ENCODE peak calls at places on chromosomes 7 and 10, in five cellular contexts. Q is right cardiac atrium; F is pancreas; E is hepatocyte; H is CD8-positive, alpha-beta T cell. V is an unnamed sample.

GRCh38 chr7:116194115-116194514 is 16.2 kb upstream of the TES start:
- DNase-seq in Q (no peak), F (no peak), E (no peak), H (no peak), V (no peak)

GRCh38 chr7:117283779-117284178 is 39.1 kb downstream of the WNT2 start:
- DNase-seq in Q (no peak), F (no peak), E (no peak), H (no peak), V (no peak)

GRCh38 chr10:25725917-25726716 is 207.9 kb upstream of the MYO3A start:
- DNase-seq in Q (no peak), F (no peak), E (peak; percentile 79), H (no peak), V (no peak)

GRCh38 chr7:148611692-148612091 is 21.1 kb downstream of the C7orf33 start:
- DNase-seq in Q (no peak), F (no peak), E (no peak), H (no peak), V (no peak)

GRCh38 chr10:31678139-31678536 is 250.5 kb downstream of the ARHGAP12 start:
- DNase-seq in Q (peak; percentile 66), F (no peak), E (no peak), H (no peak), V (no peak)

GRCh38 chr7:11831383-11831726 is 643 bp downstream of the THSD7A start:
- DNase-seq in Q (no peak), F (no peak), E (no peak), H (no peak), V (no peak)

GRCh38 chr7:17099083-17099973 is 199.1 kb upstream of the AHR start:
- DNase-seq in Q (peak; percentile 42), F (peak; percentile 58), E (peak; percentile 74), H (no peak), V (peak; percentile 66)

GRCh38 chr10:50470798-50471582 is 152.8 kb downstream of the SGMS1 start:
- DNase-seq in Q (no peak), F (no peak), E (peak; percentile 8), H (no peak), V (no peak)

GRCh38 chr10:115082521-115082920 is 10.6 kb upstream of the ATRNL1 start:
- DNase-seq in Q (no peak), F (no peak), E (no peak), H (no peak), V (no peak)

DNA sequence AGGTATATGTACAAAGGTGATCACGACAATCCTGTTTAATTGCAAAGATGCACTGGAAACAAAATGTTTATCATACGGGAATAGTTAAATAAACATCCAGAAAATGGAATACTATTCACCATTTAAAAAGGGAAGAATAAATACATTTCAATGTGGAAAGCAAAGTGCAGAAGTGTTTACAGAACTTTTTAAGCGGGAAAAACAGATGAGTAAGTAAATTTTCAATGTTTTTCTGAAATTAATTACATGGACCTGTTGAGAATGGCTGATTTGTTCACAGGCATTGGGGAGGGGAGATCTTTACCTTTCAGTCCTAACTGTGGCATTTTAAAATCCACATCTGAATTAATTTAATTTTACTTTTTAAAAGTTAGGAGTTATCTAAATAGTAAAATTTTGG is 7.1 kb downstream of the MTPN start:
- DNase-seq in Q (no peak), F (no peak), E (no peak), H (no peak), V (no peak)
- H3K4me1 ChIP-seq in Q (peaks cover 4% of the 10 kb centered on the region), F (no peaks in the 10 kb centered on the region), E (peaks cover 1% of the 10 kb centered on the region), H (peaks cover 58% of the 10 kb centered on the region), V (peaks cover 54% of the 10 kb centered on the region)

GRCh38 chr10:122477436-122477835 is 16.1 kb downstream of the HTRA1 start:
- DNase-seq in Q (no peak), F (peak; percentile 24), E (no peak), H (no peak), V (no peak)
- H3K4me1 ChIP-seq in Q (peaks cover 13% of the 10 kb centered on the region), F (no peaks in the 10 kb centered on the region), E (peaks cover 25% of the 10 kb centered on the region), H (peaks cover 8% of the 10 kb centered on the region), V (peaks cover 28% of the 10 kb centered on the region)

GRCh38 chr10:79350407-79351154 is 3.3 kb downstream of the PPIF start:
- DNase-seq in Q (no peak), F (no peak), E (no peak), H (no peak), V (no peak)
- H3K4me1 ChIP-seq in Q (peaks cover 13% of the 10 kb centered on the region), F (peaks cover 24% of the 10 kb centered on the region), E (peaks cover 17% of the 10 kb centered on the region), H (peaks cover 27% of the 10 kb centered on the region), V (peaks cover 34% of the 10 kb centered on the region)

GRCh38 chr7:6395898-6396582 is 51.7 kb downstream of the DAGLB start:
- DNase-seq in Q (peak; percentile 77), F (no peak), E (no peak), H (no peak), V (peak; percentile 66)
- H3K4me1 ChIP-seq in Q (peaks cover 37% of the 10 kb centered on the region), F (peaks cover 7% of the 10 kb centered on the region), E (peaks cover 49% of the 10 kb centered on the region), H (peaks cover 23% of the 10 kb centered on the region), V (peaks cover 95% of the 10 kb centered on the region)

GRCh38 chr10:112917676-112918075 is 32.4 kb upstream of the TCF7L2 start:
- DNase-seq in Q (no peak), F (no peak), E (no peak), H (no peak), V (no peak)
- H3K4me1 ChIP-seq in Q (no peaks in the 10 kb centered on the region), F (peaks cover 8% of the 10 kb centered on the region), E (no peaks in the 10 kb centered on the region), H (no peaks in the 10 kb centered on the region), V (no peaks in the 10 kb centered on the region)

GRCh38 chr7:30911561-30911969 is at the start of gene AQP1:
- DNase-seq in Q (peak; percentile 93), F (peak; percentile 78), E (peak; percentile 83), H (no peak), V (peak; percentile 91)
- H3K4me1 ChIP-seq in Q (peaks cover 26% of the 10 kb centered on the region), F (peaks cover 31% of the 10 kb centered on the region), E (peaks cover 30% of the 10 kb centered on the region), H (no peaks in the 10 kb centered on the region), V (peaks cover 50% of the 10 kb centered on the region)

GRCh38 chr7:126783613-126784012 is 469.1 kb downstream of the GRM8 start:
- DNase-seq in Q (no peak), F (no peak), E (no peak), H (no peak), V (no peak)
- H3K4me1 ChIP-seq in Q (no peaks in the 10 kb centered on the region), F (no peaks in the 10 kb centered on the region), E (no peaks in the 10 kb centered on the region), H (no peaks in the 10 kb centered on the region), V (no peaks in the 10 kb centered on the region)

GRCh38 chr10:104333728-104334373 is 4.4 kb downstream of the ITPRIP start:
- DNase-seq in Q (peak; percentile 46), F (no peak), E (no peak), H (no peak), V (no peak)
- H3K4me1 ChIP-seq in Q (peaks cover 54% of the 10 kb centered on the region), F (peaks cover 11% of the 10 kb centered on the region), E (peaks cover 37% of the 10 kb centered on the region), H (peaks cover 76% of the 10 kb centered on the region), V (peaks cover 81% of the 10 kb centered on the region)

GRCh38 chr10:79250259-79250658 is 97.0 kb upstream of the PPIF start:
- DNase-seq in Q (peak; percentile 80), F (no peak), E (no peak), H (no peak), V (peak; percentile 87)

GRCh38 chr10:79254333-79255006 is 92.8 kb upstream of the PPIF start:
- DNase-seq in Q (peak; percentile 72), F (no peak), E (no peak), H (no peak), V (no peak)

GRCh38 chr10:79253704-79254103 is 93.6 kb upstream of the PPIF start:
- DNase-seq in Q (no peak), F (no peak), E (no peak), H (no peak), V (no peak)

GRCh38 chr10:79255007-79255507 is 92.2 kb upstream of the PPIF start:
- DNase-seq in Q (no peak), F (no peak), E (no peak), H (no peak), V (no peak)

DNA sequence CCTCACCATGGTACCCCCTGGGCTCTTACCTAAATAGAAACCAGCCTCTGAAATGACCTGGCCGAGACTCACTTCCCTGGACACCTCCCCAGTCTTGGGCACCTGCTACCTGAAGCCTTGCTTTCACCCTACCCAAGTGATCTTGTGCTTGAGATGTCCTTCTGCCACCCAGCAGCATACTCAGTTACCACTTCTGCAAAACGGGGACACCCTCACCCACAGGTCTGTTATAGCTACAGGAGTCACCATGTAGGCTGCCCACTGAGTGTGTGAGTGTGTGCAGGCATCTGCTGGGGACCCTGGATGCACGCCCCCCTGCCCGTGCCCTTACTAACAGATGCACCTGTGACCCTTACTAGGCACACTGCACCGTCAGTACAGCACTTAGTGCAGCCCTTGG is 94.8 kb upstream of the PPIF start:
- DNase-seq in Q (no peak), F (no peak), E (no peak), H (no peak), V (no peak)
- H3K4me1 ChIP-seq in Q (peaks cover 33% of the 10 kb centered on the region), F (no peaks in the 10 kb centered on the region), E (peaks cover 5% of the 10 kb centered on the region), H (peaks cover 9% of the 10 kb centered on the region), V (peaks cover 86% of the 10 kb centered on the region)

GRCh38 chr10:29807407-29807806 is 172.6 kb upstream of the SVIL start:
- DNase-seq in Q (no peak), F (no peak), E (no peak), H (no peak), V (no peak)

GRCh38 chr10:29798876-29799690 is 164.3 kb upstream of the SVIL start:
- DNase-seq in Q (no peak), F (no peak), E (no peak), H (no peak), V (no peak)

GRCh38 chr10:29806350-29806788 is 171.6 kb upstream of the SVIL start:
- DNase-seq in Q (no peak), F (no peak), E (no peak), H (no peak), V (no peak)

GRCh38 chr10:29805134-29805691 is 170.4 kb upstream of the SVIL start:
- DNase-seq in Q (no peak), F (no peak), E (no peak), H (no peak), V (no peak)

GRCh38 chr10:29804025-29804852 is 169.5 kb upstream of the SVIL start:
- DNase-seq in Q (no peak), F (no peak), E (peak; percentile 45), H (no peak), V (peak; percentile 39)
- H3K4me1 ChIP-seq in Q (peaks cover 4% of the 10 kb centered on the region), F (no peaks in the 10 kb centered on the region), E (peaks cover 19% of the 10 kb centered on the region), H (no peaks in the 10 kb centered on the region), V (peaks cover 18% of the 10 kb centered on the region)